ENCODE peak calls at places on chromosome 22, in six cellular contexts. R is NCI-H2081 treated with DMSO at 0.1 percent for 48 hours; N is AG10803; E is activated CD4-positive, alpha-beta T cell treated with anti-CD3 and anti-CD28 coated beads, Interleukin-2, amount 50 U/mL, for 24 hours; M is RPMI8226; L is nephron progenitor cell. J is an unnamed sample.

GRCh38 chr22:32584650-32585049 is 110.0 kb downstream of the FBXO7 start:
- DNase-seq in M (no peak), E (no peak), L (no peak), N (peak), R (no peak), J (no peak)

GRCh38 chr22:24402460-24403192 is 24.8 kb upstream of the ADORA2A start:
- DNase-seq in E (no peak), N (peak), M (peak), L (no peak), R (no peak), J (no peak)

GRCh38 chr22:19043111-19044085 is 78.8 kb downstream of the DGCR2 start:
- DNase-seq in R (no peak), L (no peak), M (no peak), E (no peak), N (peak), J (no peak)

GRCh38 chr22:46596819-46597218 is 23.4 kb upstream of the GRAMD4 start:
- DNase-seq in M (no peak), R (no peak), E (no peak), L (no peak), N (no peak), J (no peak)

GRCh38 chr22:38271927-38272372 is 860 bp downstream of the TMEM184B start:
- DNase-seq in M (peak), L (no peak), N (no peak), R (peak), E (no peak), J (no peak)

GRCh38 chr22:26027341-26027740 is 141.9 kb upstream of the SEZ6L start:
- DNase-seq in N (no peak), E (no peak), M (no peak), R (no peak), L (no peak), J (no peak)

GRCh38 chr22:37533995-37534394 is 14.8 kb upstream of the CARD10 start:
- DNase-seq in M (peak), N (peak), E (no peak), L (no peak), R (no peak), J (no peak)

GRCh38 chr22:48536691-48537591 is 1290.7 kb downstream of the BRD1 start:
- DNase-seq in L (no peak), M (no peak), R (no peak), E (no peak), N (peak), J (no peak)

GRCh38 chr22:30922151-30922611 is 46.4 kb downstream of the MORC2 start:
- DNase-seq in E (peak), R (no peak), M (peak), L (no peak), N (peak), J (no peak)